ENCODE peak calls at places on chromosomes 13 and 19, in four cellular contexts. L is cardiac muscle cell, A is tibial artery, C is heart right ventricle. X is an unnamed sample.

GRCh38 chr19:49427855-49428546 is 2.8 kb downstream of the GFY start:
- DNase-seq in L (no peak), A (no peak), C (no peak), X (no peak)

GRCh38 chr19:33470040-33470330 is 51.6 kb downstream of the PEPD start:
- DNase-seq in L (no peak), A (peak; percentile 51), C (no peak), X (no peak)

GRCh38 chr13:68923995-68924394 is 1183.6 kb upstream of the ATXN8OS start:
- DNase-seq in L (no peak), A (no peak), C (no peak), X (no peak)

GRCh38 chr13:113109151-113110047 is 3.8 kb downstream of the F7 start:
- DNase-seq in L (no peak), A (no peak), C (no peak), X (no peak)

GRCh38 chr19:37506387-37507166 is at the start of gene ZNF793:
- DNase-seq in L (peak; percentile 90), A (peak; percentile 87), C (peak; percentile 84), X (peak; percentile 64)

GRCh38 chr13:94050039-94050438 is 429.4 kb downstream of the DCT start:
- DNase-seq in L (no peak), A (no peak), C (no peak), X (no peak)

GRCh38 chr19:10191347-10191746 is 3.4 kb downstream of the DNMT1 start:
- DNase-seq in L (no peak), A (peak; percentile 72), C (no peak), X (no peak)

GRCh38 chr19:5665781-5666513 is 14.4 kb downstream of the MICOS13 start:
- DNase-seq in L (no peak), A (no peak), C (no peak), X (no peak)

GRCh38 chr19:56156768-56157167 is 15.7 kb downstream of the ZNF444 start:
- DNase-seq in L (no peak), A (no peak), C (peak; percentile 46), X (no peak)
- H3K27ac ChIP-seq in L (no peak overlapping the region), A (no peak overlapping the region), C (no peak overlapping the region), X (no peak overlapping the region)

GRCh38 chr19:18589380-18590272 is 1.0 kb downstream of the REX1BD start:
- DNase-seq in L (peak; percentile 81), A (peak; percentile 88), C (peak; percentile 71), X (peak; percentile 58)
- TF ChIP-seq CTCF in L (peak; percentile 29), A (peak; percentile 50), C (no peak), X (no peak)

GRCh38 chr19:3555653-3556422 is 1.5 kb downstream of the MFSD12 start:
- DNase-seq in L (no peak), A (no peak), C (no peak), X (no peak)
- H3K27ac ChIP-seq in L (no peak overlapping the region), A (no peak overlapping the region), C (no peak overlapping the region), X (peak overlapping the region; percentile 87)

GRCh38 chr13:35953537-35954206 is 177.5 kb downstream of the DCLK1 start:
- DNase-seq in L (peak; percentile 71), A (peak; percentile 89), C (peak; percentile 60), X (peak; percentile 34)
- TF ChIP-seq CTCF in L (peak; percentile 75), A (peak; percentile 62), C (peak; percentile 57), X (no peak)

DNA sequence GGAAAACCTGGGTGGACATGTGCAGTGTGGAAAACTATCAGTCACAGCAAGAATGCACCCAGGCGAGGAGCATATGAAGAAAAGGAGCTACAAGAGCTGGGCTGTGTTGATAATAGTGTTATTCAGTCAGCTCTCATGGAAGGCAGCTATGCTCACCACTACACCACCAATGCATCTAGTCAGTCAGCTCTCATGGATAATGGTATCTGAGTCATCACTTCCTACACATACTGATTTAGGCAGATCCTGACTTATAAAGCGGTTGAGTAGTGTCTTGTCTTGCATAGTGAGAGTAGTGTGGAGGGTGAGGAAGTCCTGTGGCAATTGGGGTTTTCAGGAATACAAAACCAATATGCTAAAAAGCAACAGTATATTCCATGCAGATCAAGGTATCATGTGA is 9.1 kb upstream of the ZNF160 start:
- DNase-seq in L (no peak), A (no peak), C (no peak), X (no peak)
- H3K27ac ChIP-seq in L (no peak overlapping the region), A (no peak overlapping the region), C (no peak overlapping the region), X (no peak overlapping the region)

GRCh38 chr13:26629260-26629659 is 71.8 kb downstream of the WASF3 start:
- DNase-seq in L (no peak), A (no peak), C (no peak), X (no peak)

GRCh38 chr13:26623125-26623524 is 65.6 kb downstream of the WASF3 start:
- DNase-seq in L (peak; percentile 28), A (no peak), C (no peak), X (no peak)

GRCh38 chr13:26624572-26624971 is 67.1 kb downstream of the WASF3 start:
- DNase-seq in L (no peak), A (no peak), C (no peak), X (no peak)

DNA sequence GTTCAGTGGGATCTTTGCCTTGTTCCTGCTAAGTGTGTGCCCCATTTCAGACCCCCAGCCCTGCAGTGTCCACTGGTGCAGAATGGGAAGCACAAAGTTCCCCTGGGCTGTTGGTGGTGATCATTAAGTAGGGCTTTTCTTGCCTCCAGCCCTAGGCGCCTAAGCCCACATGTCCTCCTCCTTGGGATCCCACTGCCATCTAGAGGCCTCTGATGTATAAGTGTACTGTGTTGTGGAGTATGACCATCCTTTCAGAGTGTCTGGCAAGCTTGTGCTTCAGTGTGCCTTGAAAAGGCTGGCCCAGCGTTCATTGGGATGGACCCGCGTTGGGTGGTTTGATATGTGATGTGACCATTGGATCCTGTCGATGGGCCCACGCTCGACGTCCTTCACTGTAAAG is 71.2 kb downstream of the WASF3 start:
- DNase-seq in L (peak; percentile 23), A (no peak), C (no peak), X (no peak)
- TF ChIP-seq CTCF in L (peak; percentile 35), A (no peak), C (no peak), X (no peak)

GRCh38 chr13:20720499-20720898 is 17.0 kb downstream of the IL17D start:
- DNase-seq in L (no peak), A (no peak), C (no peak), X (no peak)

GRCh38 chr13:20719783-20720182 is 16.3 kb downstream of the IL17D start:
- DNase-seq in L (no peak), A (no peak), C (no peak), X (no peak)

GRCh38 chr13:20721058-20721453 is 17.6 kb downstream of the IL17D start:
- DNase-seq in L (no peak), A (no peak), C (no peak), X (no peak)

GRCh38 chr13:20717581-20718542 is 14.4 kb downstream of the IL17D start:
- DNase-seq in L (no peak), A (peak; percentile 60), C (no peak), X (no peak)

DNA sequence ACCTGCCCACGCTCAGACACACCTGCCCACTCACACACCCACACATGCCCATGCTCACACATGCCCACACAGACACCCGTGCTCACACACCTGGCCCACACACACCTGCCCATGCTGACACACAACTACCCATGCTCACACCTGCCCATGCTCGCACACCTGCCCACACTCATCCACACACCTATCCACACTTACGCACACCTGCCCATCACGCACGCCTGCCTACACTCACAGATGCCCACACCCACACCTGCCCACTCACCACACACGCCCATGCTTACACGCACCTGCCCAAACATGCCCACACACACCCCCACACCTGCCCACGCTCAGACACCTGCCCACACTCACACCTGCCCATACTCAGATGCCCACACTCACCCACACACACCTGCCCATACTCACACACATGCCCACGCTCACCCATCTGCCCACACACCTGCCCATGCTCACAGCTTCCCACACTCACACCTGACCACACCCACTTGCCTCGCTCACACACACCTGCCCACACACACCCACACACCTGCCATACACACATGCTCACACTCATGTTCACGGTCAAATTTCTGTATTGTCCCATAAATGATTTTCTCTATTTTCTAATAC is 15.6 kb downstream of the IL17D start:
- DNase-seq in L (no peak), A (no peak), C (no peak), X (no peak)
- H3K27ac ChIP-seq in L (no peak overlapping the region), A (no peak overlapping the region), C (no peak overlapping the region), X (no peak overlapping the region)

GRCh38 chr13:41552031-41552430 is 94.7 kb downstream of the RGCC start:
- DNase-seq in L (no peak), A (no peak), C (no peak), X (no peak)

GRCh38 chr13:41554180-41554579 is 96.8 kb downstream of the RGCC start:
- DNase-seq in L (no peak), A (no peak), C (no peak), X (no peak)

GRCh38 chr13:41558781-41559560 is 101.6 kb downstream of the RGCC start:
- DNase-seq in L (no peak), A (no peak), C (no peak), X (no peak)

GRCh38 chr13:41557719-41558118 is 100.4 kb downstream of the RGCC start:
- DNase-seq in L (no peak), A (no peak), C (no peak), X (no peak)

DNA sequence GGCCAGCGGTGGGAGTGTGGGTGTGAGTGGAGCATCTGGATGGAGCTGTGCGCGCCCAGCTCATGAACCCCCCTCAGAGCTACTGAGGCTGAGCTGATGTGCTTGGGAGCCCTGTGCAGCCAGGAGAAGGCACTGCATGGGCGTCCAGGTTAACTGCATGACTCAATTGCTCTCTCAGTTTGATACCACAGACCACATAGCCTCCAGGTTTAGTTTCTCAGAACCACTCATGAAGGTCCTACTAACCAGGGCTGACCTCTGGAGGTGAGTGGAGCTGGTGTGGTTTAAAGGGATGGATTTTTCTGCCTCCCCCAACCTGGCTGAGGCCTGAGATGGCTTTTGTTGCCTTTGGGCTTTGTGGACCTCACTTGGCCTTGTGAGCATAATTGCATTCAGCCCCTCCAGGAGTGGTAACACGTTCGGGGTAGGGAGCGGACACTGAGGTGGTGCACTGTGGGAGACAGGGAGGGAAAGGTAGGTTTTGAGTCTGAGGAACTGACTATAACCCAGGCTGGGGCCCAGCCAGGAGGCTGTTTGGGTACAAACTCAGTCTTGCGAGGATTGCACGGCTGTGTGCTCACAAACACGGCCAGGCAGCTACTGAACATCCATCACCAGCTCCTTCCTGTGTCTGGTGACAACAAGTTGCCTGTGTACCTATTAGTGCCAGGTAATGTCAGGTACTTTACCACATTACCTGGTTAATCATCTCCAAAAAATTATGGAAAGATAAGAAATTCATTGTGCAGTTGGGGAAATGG is 97.5 kb downstream of the RGCC start:
- DNase-seq in L (no peak), A (no peak), C (no peak), X (no peak)
- TF ChIP-seq CTCF in L (no peak), A (no peak), C (no peak), X (no peak)

X was measured in RWPE1.